ENCODE peak calls at places on chromosomes 12 and 14, in nine cellular contexts. One of them, this sample, is unnamed.

GRCh38 chr12:42090899-42091298 is 53.8 kb downstream of the GXYLT1 start:
- DNase-seq in tibial nerve: no peak
- DNase-seq in GM23248: peak; percentile 74
- DNase-seq in thoracic aorta: no peak
- DNase-seq in endothelial cell of umbilical vein: peak; percentile 80
- DNase-seq in CD4-positive, alpha-beta T cell: no peak
- DNase-seq in RWPE1: peak; percentile 49
- DNase-seq in lung: no peak
- DNase-seq in spleen: no peak
- DNase-seq in this sample: no peak

GRCh38 chr12:67811437-67812361 is 163.2 kb downstream of the DYRK2 start:
- DNase-seq in tibial nerve: no peak
- DNase-seq in GM23248: peak; percentile 91
- DNase-seq in thoracic aorta: no peak
- DNase-seq in endothelial cell of umbilical vein: no peak
- DNase-seq in CD4-positive, alpha-beta T cell: no peak
- DNase-seq in RWPE1: peak; percentile 49
- DNase-seq in lung: no peak
- DNase-seq in spleen: no peak
- DNase-seq in this sample: no peak

GRCh38 chr14:53032161-53032803 is 81.4 kb upstream of the FERMT2 start:
- DNase-seq in tibial nerve: no peak
- DNase-seq in GM23248: peak; percentile 92
- DNase-seq in thoracic aorta: no peak
- DNase-seq in endothelial cell of umbilical vein: peak; percentile 7
- DNase-seq in CD4-positive, alpha-beta T cell: no peak
- DNase-seq in RWPE1: peak; percentile 25
- DNase-seq in lung: peak; percentile 41
- DNase-seq in spleen: no peak
- DNase-seq in this sample: peak; percentile 20

GRCh38 chr14:90579088-90579487 is 182.3 kb downstream of the CALM1 start:
- DNase-seq in tibial nerve: no peak
- DNase-seq in GM23248: no peak
- DNase-seq in thoracic aorta: no peak
- DNase-seq in endothelial cell of umbilical vein: no peak
- DNase-seq in CD4-positive, alpha-beta T cell: no peak
- DNase-seq in RWPE1: no peak
- DNase-seq in lung: no peak
- DNase-seq in spleen: no peak
- DNase-seq in this sample: no peak

GRCh38 chr14:104344815-104345214 is 206.4 kb downstream of the KIF26A start:
- DNase-seq in tibial nerve: no peak
- DNase-seq in GM23248: no peak
- DNase-seq in thoracic aorta: no peak
- DNase-seq in endothelial cell of umbilical vein: no peak
- DNase-seq in CD4-positive, alpha-beta T cell: no peak
- DNase-seq in RWPE1: no peak
- DNase-seq in lung: no peak
- DNase-seq in spleen: no peak
- DNase-seq in this sample: no peak

GRCh38 chr14:31110872-31111271 is 84.7 kb upstream of the STRN3 start:
- DNase-seq in tibial nerve: no peak
- DNase-seq in GM23248: peak; percentile 3
- DNase-seq in thoracic aorta: no peak
- DNase-seq in endothelial cell of umbilical vein: no peak
- DNase-seq in CD4-positive, alpha-beta T cell: no peak
- DNase-seq in RWPE1: no peak
- DNase-seq in lung: no peak
- DNase-seq in spleen: no peak
- DNase-seq in this sample: no peak

GRCh38 chr12:96510306-96510764 is 21.0 kb downstream of the CFAP54 start:
- DNase-seq in tibial nerve: no peak
- DNase-seq in GM23248: peak; percentile 34
- DNase-seq in thoracic aorta: no peak
- DNase-seq in endothelial cell of umbilical vein: peak; percentile 96
- DNase-seq in CD4-positive, alpha-beta T cell: no peak
- DNase-seq in RWPE1: no peak
- DNase-seq in lung: no peak
- DNase-seq in spleen: no peak
- DNase-seq in this sample: no peak

GRCh38 chr12:130669205-130669557 is 46.9 kb downstream of the RIMBP2 start:
- DNase-seq in tibial nerve: no peak
- DNase-seq in GM23248: no peak
- DNase-seq in thoracic aorta: no peak
- DNase-seq in endothelial cell of umbilical vein: no peak
- DNase-seq in CD4-positive, alpha-beta T cell: no peak
- DNase-seq in RWPE1: no peak
- DNase-seq in lung: no peak
- DNase-seq in spleen: no peak
- DNase-seq in this sample: no peak

GRCh38 chr12:20696181-20696580 is 1.0 kb downstream of the SLCO1C1 start:
- DNase-seq in tibial nerve: peak; percentile 43
- DNase-seq in GM23248: no peak
- DNase-seq in thoracic aorta: no peak
- DNase-seq in endothelial cell of umbilical vein: no peak
- DNase-seq in CD4-positive, alpha-beta T cell: no peak
- DNase-seq in RWPE1: no peak
- DNase-seq in lung: no peak
- DNase-seq in spleen: no peak
- DNase-seq in this sample: peak; percentile 4

GRCh38 chr14:61401461-61401860 is 80.1 kb downstream of the PRKCH start:
- DNase-seq in tibial nerve: no peak
- DNase-seq in GM23248: no peak
- DNase-seq in thoracic aorta: no peak
- DNase-seq in endothelial cell of umbilical vein: no peak
- DNase-seq in CD4-positive, alpha-beta T cell: no peak
- DNase-seq in RWPE1: no peak
- DNase-seq in lung: no peak
- DNase-seq in spleen: no peak
- DNase-seq in this sample: no peak

GRCh38 chr12:6215932-6216494 is 15.8 kb downstream of the CD9 start:
- DNase-seq in tibial nerve: peak; percentile 58
- DNase-seq in GM23248: peak; percentile 98
- DNase-seq in thoracic aorta: peak; percentile 88
- DNase-seq in endothelial cell of umbilical vein: peak; percentile 92
- DNase-seq in CD4-positive, alpha-beta T cell: no peak
- DNase-seq in RWPE1: peak; percentile 96
- DNase-seq in lung: peak; percentile 92
- DNase-seq in spleen: no peak
- DNase-seq in this sample: no peak

GRCh38 chr12:101698782-101699347 is 1.4 kb downstream of the CHPT1 start:
- DNase-seq in tibial nerve: no peak
- DNase-seq in GM23248: peak; percentile 39
- DNase-seq in thoracic aorta: no peak
- DNase-seq in endothelial cell of umbilical vein: no peak
- DNase-seq in CD4-positive, alpha-beta T cell: no peak
- DNase-seq in RWPE1: peak; percentile 12
- DNase-seq in lung: no peak
- DNase-seq in spleen: no peak
- DNase-seq in this sample: no peak

GRCh38 chr12:69068431-69068830 is 135.5 kb upstream of the CPM start:
- DNase-seq in tibial nerve: no peak
- DNase-seq in GM23248: peak; percentile 58
- DNase-seq in thoracic aorta: no peak
- DNase-seq in endothelial cell of umbilical vein: peak; percentile 77
- DNase-seq in CD4-positive, alpha-beta T cell: no peak
- DNase-seq in RWPE1: peak; percentile 67
- DNase-seq in lung: peak; percentile 65
- DNase-seq in spleen: no peak
- DNase-seq in this sample: no peak

GRCh38 chr12:50086148-50086547 is 1.0 kb downstream of the SMARCD1 start:
- DNase-seq in tibial nerve: no peak
- DNase-seq in GM23248: no peak
- DNase-seq in thoracic aorta: no peak
- DNase-seq in endothelial cell of umbilical vein: no peak
- DNase-seq in CD4-positive, alpha-beta T cell: no peak
- DNase-seq in RWPE1: no peak
- DNase-seq in lung: no peak
- DNase-seq in spleen: peak; percentile 77
- DNase-seq in this sample: peak; percentile 42
- H3K27ac ChIP-seq in tibial nerve: peak overlapping the region; percentile 97
- H3K27ac ChIP-seq in GM23248: no peak overlapping the region
- H3K27ac ChIP-seq in thoracic aorta: peak overlapping the region; percentile 91
- H3K27ac ChIP-seq in endothelial cell of umbilical vein: no peak overlapping the region
- H3K27ac ChIP-seq in CD4-positive, alpha-beta T cell: peak overlapping the region; percentile 82
- H3K27ac ChIP-seq in RWPE1: peak overlapping the region; percentile 97
- H3K27ac ChIP-seq in lung: peak overlapping the region; percentile 99
- H3K27ac ChIP-seq in spleen: peak overlapping the region; percentile 97
- H3K27ac ChIP-seq in this sample: peak overlapping the region; percentile 96

GRCh38 chr14:70821916-70822705 is 12.8 kb upstream of the MAP3K9 start:
- DNase-seq in tibial nerve: no peak
- DNase-seq in GM23248: peak; percentile 87
- DNase-seq in thoracic aorta: no peak
- DNase-seq in endothelial cell of umbilical vein: peak; percentile 15
- DNase-seq in CD4-positive, alpha-beta T cell: peak; percentile 51
- DNase-seq in RWPE1: peak; percentile 62
- DNase-seq in lung: peak; percentile 61
- DNase-seq in spleen: peak; percentile 89
- DNase-seq in this sample: no peak

GRCh38 chr14:70823281-70823680 is 14.0 kb upstream of the MAP3K9 start:
- DNase-seq in tibial nerve: no peak
- DNase-seq in GM23248: no peak
- DNase-seq in thoracic aorta: no peak
- DNase-seq in endothelial cell of umbilical vein: no peak
- DNase-seq in CD4-positive, alpha-beta T cell: no peak
- DNase-seq in RWPE1: no peak
- DNase-seq in lung: no peak
- DNase-seq in spleen: no peak
- DNase-seq in this sample: no peak

GRCh38 chr14:70827366-70828151 is 18.2 kb upstream of the MAP3K9 start:
- DNase-seq in tibial nerve: no peak
- DNase-seq in GM23248: peak; percentile 39
- DNase-seq in thoracic aorta: no peak
- DNase-seq in endothelial cell of umbilical vein: no peak
- DNase-seq in CD4-positive, alpha-beta T cell: no peak
- DNase-seq in RWPE1: no peak
- DNase-seq in lung: no peak
- DNase-seq in spleen: no peak
- DNase-seq in this sample: no peak

GRCh38 chr14:70821581-70821915 is 12.2 kb upstream of the MAP3K9 start:
- DNase-seq in tibial nerve: no peak
- DNase-seq in GM23248: no peak
- DNase-seq in thoracic aorta: no peak
- DNase-seq in endothelial cell of umbilical vein: no peak
- DNase-seq in CD4-positive, alpha-beta T cell: no peak
- DNase-seq in RWPE1: no peak
- DNase-seq in lung: no peak
- DNase-seq in spleen: no peak
- DNase-seq in this sample: no peak

GRCh38 chr14:70822706-70823185 is 13.4 kb upstream of the MAP3K9 start:
- DNase-seq in tibial nerve: no peak
- DNase-seq in GM23248: peak; percentile 62
- DNase-seq in thoracic aorta: no peak
- DNase-seq in endothelial cell of umbilical vein: no peak
- DNase-seq in CD4-positive, alpha-beta T cell: peak; percentile 11
- DNase-seq in RWPE1: no peak
- DNase-seq in lung: no peak
- DNase-seq in spleen: peak; percentile 85
- DNase-seq in this sample: no peak
- H3K27ac ChIP-seq in tibial nerve: no peak overlapping the region
- H3K27ac ChIP-seq in GM23248: no peak overlapping the region
- H3K27ac ChIP-seq in thoracic aorta: no peak overlapping the region
- H3K27ac ChIP-seq in endothelial cell of umbilical vein: no peak overlapping the region
- H3K27ac ChIP-seq in CD4-positive, alpha-beta T cell: no peak overlapping the region
- H3K27ac ChIP-seq in RWPE1: peak overlapping the region; percentile 25
- H3K27ac ChIP-seq in lung: no peak overlapping the region
- H3K27ac ChIP-seq in spleen: no peak overlapping the region
- H3K27ac ChIP-seq in this sample: no peak overlapping the region

GRCh38 chr12:52867636-52868035 is 18.8 kb upstream of the KRT78 start:
- DNase-seq in tibial nerve: peak; percentile 42
- DNase-seq in GM23248: peak; percentile 15
- DNase-seq in thoracic aorta: no peak
- DNase-seq in endothelial cell of umbilical vein: peak; percentile 42
- DNase-seq in CD4-positive, alpha-beta T cell: peak; percentile 51
- DNase-seq in RWPE1: peak; percentile 86
- DNase-seq in lung: no peak
- DNase-seq in spleen: no peak
- DNase-seq in this sample: peak; percentile 25
- H3K27ac ChIP-seq in tibial nerve: peak overlapping the region; percentile 31
- H3K27ac ChIP-seq in GM23248: no peak overlapping the region
- H3K27ac ChIP-seq in thoracic aorta: no peak overlapping the region
- H3K27ac ChIP-seq in endothelial cell of umbilical vein: no peak overlapping the region
- H3K27ac ChIP-seq in CD4-positive, alpha-beta T cell: no peak overlapping the region
- H3K27ac ChIP-seq in RWPE1: peak overlapping the region; percentile 100
- H3K27ac ChIP-seq in lung: no peak overlapping the region
- H3K27ac ChIP-seq in spleen: no peak overlapping the region
- H3K27ac ChIP-seq in this sample: no peak overlapping the region

GRCh38 chr14:85438001-85438400 is 91.9 kb upstream of the FLRT2 start:
- DNase-seq in tibial nerve: no peak
- DNase-seq in GM23248: no peak
- DNase-seq in thoracic aorta: no peak
- DNase-seq in endothelial cell of umbilical vein: no peak
- DNase-seq in CD4-positive, alpha-beta T cell: no peak
- DNase-seq in RWPE1: no peak
- DNase-seq in lung: no peak
- DNase-seq in spleen: no peak
- DNase-seq in this sample: no peak
- H3K27ac ChIP-seq in tibial nerve: no peak overlapping the region
- H3K27ac ChIP-seq in GM23248: no peak overlapping the region
- H3K27ac ChIP-seq in thoracic aorta: no peak overlapping the region
- H3K27ac ChIP-seq in endothelial cell of umbilical vein: no peak overlapping the region
- H3K27ac ChIP-seq in CD4-positive, alpha-beta T cell: no peak overlapping the region
- H3K27ac ChIP-seq in RWPE1: peak overlapping the region; percentile 87
- H3K27ac ChIP-seq in lung: no peak overlapping the region
- H3K27ac ChIP-seq in spleen: no peak overlapping the region
- H3K27ac ChIP-seq in this sample: no peak overlapping the region